ENCODE peak calls at places on chromosome 15, in ten cellular contexts. A is stimulated activated CD8-positive, alpha-beta memory T cell treated with anti-CD3 and anti-CD28 coated beads, Interleukin-4, amount 100 ng/mL, for 1 hour; P is cerebellar nuclear complex; K is NCI-H1694; Q is OCI-M1; B is neuronal stem cell; Z is GM20000; O is mesothelial cell of epicardium; U is hypothalamus; H is KG1. F is an unnamed sample.

GRCh38 chr15:75646944-75647364 is 758 bp upstream of the SNX33 start:
- DNase-seq in A (no peak), P (no peak), K (no peak), Q (peak), B (no peak), Z (peak), O (peak), U (no peak), H (no peak), F (no peak)

GRCh38 chr15:41983621-41984571 is 11.5 kb upstream of the EHD4 start:
- DNase-seq in A (no peak), P (no peak), K (no peak), Q (no peak), B (no peak), Z (no peak), O (no peak), U (no peak), H (no peak), F (no peak)

GRCh38 chr15:56929389-56929788 is 10.9 kb downstream of the TCF12 start:
- DNase-seq in A (no peak), P (no peak), K (no peak), Q (peak), B (no peak), Z (no peak), O (no peak), U (no peak), H (no peak), F (no peak)

GRCh38 chr15:73295630-73296286 is 73.0 kb downstream of the HCN4 start:
- DNase-seq in A (no peak), P (no peak), K (no peak), Q (no peak), B (no peak), Z (no peak), O (no peak), U (no peak), H (no peak), F (no peak)

GRCh38 chr15:25237291-25237978 is 201.4 kb downstream of the UBE3A start:
- DNase-seq in A (no peak), P (no peak), K (no peak), Q (no peak), B (no peak), Z (no peak), O (no peak), U (no peak), H (no peak), F (no peak)

GRCh38 chr15:80568298-80568697 is 126.8 kb upstream of the ABHD17C start:
- DNase-seq in A (no peak), P (no peak), K (no peak), Q (no peak), B (no peak), Z (no peak), O (no peak), U (no peak), H (no peak), F (no peak)

GRCh38 chr15:92848852-92849598 is 51.1 kb upstream of the CHD2 start:
- DNase-seq in A (no peak), P (no peak), K (no peak), Q (peak), B (no peak), Z (peak), O (no peak), U (no peak), H (no peak), F (no peak)

GRCh38 chr15:83106994-83107840 is at the start of gene TM6SF1:
- DNase-seq in A (no peak), P (no peak), K (no peak), Q (peak), B (no peak), Z (peak), O (peak), U (no peak), H (no peak), F (no peak)

GRCh38 chr15:95132774-95133173 is 901.4 kb downstream of the MCTP2 start:
- DNase-seq in A (no peak), P (no peak), K (no peak), Q (no peak), B (no peak), Z (no peak), O (no peak), U (no peak), H (no peak), F (no peak)

GRCh38 chr15:92603743-92604470 is 51.7 kb downstream of the FAM174B start:
- DNase-seq in A (no peak), P (no peak), K (no peak), Q (no peak), B (no peak), Z (no peak), O (no peak), U (no peak), H (no peak), F (no peak)

GRCh38 chr15:41570764-41571163 is 11.8 kb downstream of the TYRO3 start:
- DNase-seq in A (no peak), P (no peak), K (no peak), Q (no peak), B (no peak), Z (no peak), O (no peak), U (no peak), H (no peak), F (no peak)

GRCh38 chr15:91308855-91309254 is 208.8 kb downstream of the SV2B start:
- DNase-seq in A (no peak), P (no peak), K (no peak), Q (no peak), B (no peak), Z (no peak), O (no peak), U (no peak), H (no peak), F (no peak)

F was measured in cortex of kidney.